ENCODE peak calls at places on chromosomes 6 and 20, in four cellular contexts. G is HepG2, B is GM12878, F is K562. W is an unnamed sample.

GRCh38 chr20:37877832-37878772 is 24.8 kb upstream of the VSTM2L start:
- DNase-seq in F (no peak), G (peak), B (no peak), W (no peak)

GRCh38 chr20:35947489-35947888 is 6.8 kb downstream of the SCAND1 start:
- DNase-seq in G (peak), F (peak), B (no peak), W (peak)

GRCh38 chr6:156777866-156778614 is 862 bp downstream of the ARID1B start:
- DNase-seq in F (peak), B (no peak), G (peak), W (peak)

GRCh38 chr20:12090920-12091319 is 173.2 kb downstream of the BTBD3 start:
- DNase-seq in F (no peak), G (no peak), B (no peak), W (no peak)

GRCh38 chr20:23205656-23206055 is 119.5 kb upstream of the CD93 start:
- DNase-seq in F (no peak), B (no peak), G (no peak), W (no peak)

GRCh38 chr6:36039113-36039512 is 11.5 kb downstream of the MAPK14 start:
- DNase-seq in F (no peak), G (peak), B (no peak), W (peak)

GRCh38 chr6:164039954-164040375 is 625.4 kb downstream of the QKI start:
- DNase-seq in B (no peak), F (peak), G (no peak), W (no peak)

GRCh38 chr6:114142256-114142655 is 171.3 kb upstream of the HDAC2 start:
- DNase-seq in B (no peak), G (no peak), F (peak), W (no peak)

GRCh38 chr6:158232445-158233213 is 64.5 kb downstream of the GTF2H5 start:
- DNase-seq in B (no peak), G (peak), F (peak), W (peak)

GRCh38 chr6:170393807-170394399 is 87.3 kb downstream of the FAM120B start:
- DNase-seq in F (no peak), G (no peak), B (no peak), W (no peak)

GRCh38 chr20:21322921-21323321 is 19.8 kb downstream of the XRN2 start:
- DNase-seq in F (peak), G (no peak), B (no peak), W (no peak)

GRCh38 chr20:1934578-1935573 is 39.7 kb downstream of the SIRPA start:
- DNase-seq in B (no peak), F (no peak), G (no peak), W (no peak)

GRCh38 chr6:166318649-166319600 is 10.7 kb upstream of the PRR18 start:
- DNase-seq in B (no peak), G (peak), F (peak), W (no peak)

GRCh38 chr6:55047433-55048044 is 126.8 kb upstream of the HCRTR2 start:
- DNase-seq in B (no peak), G (no peak), F (no peak), W (no peak)

GRCh38 chr6:146357578-146358340 is 185.9 kb upstream of the RAB32 start:
- DNase-seq in B (peak), G (no peak), F (no peak), W (peak)

GRCh38 chr20:63218701-63219446 is 2.9 kb upstream of the YTHDF1 start:
- DNase-seq in G (no peak), B (no peak), F (no peak), W (no peak)

GRCh38 chr6:141677598-141678211 is 455.0 kb upstream of the GJE1 start:
- DNase-seq in B (no peak), G (peak), F (peak), W (no peak)

GRCh38 chr20:63962426-63963347 is 6.5 kb upstream of the UCKL1 start:
- DNase-seq in G (no peak), F (no peak), B (no peak), W (no peak)

GRCh38 chr6:70280462-70280861 is 22.4 kb downstream of the COL9A1 start:
- DNase-seq in G (no peak), F (peak), B (no peak), W (no peak)

GRCh38 chr20:61024390-61024789 is 227.7 kb upstream of the CDH4 start:
- DNase-seq in B (no peak), F (no peak), G (no peak), W (no peak)

GRCh38 chr20:2462484-2462883 is 8.1 kb downstream of the SNRPB start:
- DNase-seq in F (no peak), B (no peak), G (no peak), W (no peak)

GRCh38 chr20:47724910-47725247 is 60.4 kb downstream of the SULF2 start:
- DNase-seq in B (no peak), F (no peak), G (no peak), W (no peak)

GRCh38 chr6:161677188-161677587 is 403.3 kb upstream of the AGPAT4 start:
- DNase-seq in G (no peak), B (no peak), F (no peak), W (no peak)

GRCh38 chr6:149840345-149841075 is 23.6 kb downstream of the LRP11 start:
- DNase-seq in F (peak), B (no peak), G (peak), W (peak)

GRCh38 chr6:13427838-13428527 is 59.4 kb downstream of the GFOD1 start:
- DNase-seq in B (peak), G (no peak), F (peak), W (no peak)

GRCh38 chr20:22802296-22802695 is 217.9 kb upstream of the FOXA2 start:
- DNase-seq in B (no peak), F (no peak), G (no peak), W (no peak)

GRCh38 chr6:99254616-99255550 is 94.6 kb downstream of the FAXC start:
- DNase-seq in B (no peak), F (no peak), G (no peak), W (no peak)

GRCh38 chr20:1674361-1674760 is 16.8 kb upstream of the SIRPG start:
- DNase-seq in B (no peak), F (no peak), G (no peak), W (no peak)

GRCh38 chr6:83119742-83120300 is 52.4 kb downstream of the DOP1A start:
- DNase-seq in F (no peak), B (no peak), G (no peak), W (no peak)

GRCh38 chr6:102064142-102064541 is 670.6 kb downstream of the GRIK2 start:
- DNase-seq in G (no peak), F (no peak), B (no peak), W (no peak)

GRCh38 chr6:154157082-154157481 is 118.0 kb downstream of the OPRM1 start:
- DNase-seq in B (no peak), G (no peak), F (no peak), W (no peak)
- H3K4me2 ChIP-seq in B (peak), G (peak), F (no peak), W (no peak)

DNA sequence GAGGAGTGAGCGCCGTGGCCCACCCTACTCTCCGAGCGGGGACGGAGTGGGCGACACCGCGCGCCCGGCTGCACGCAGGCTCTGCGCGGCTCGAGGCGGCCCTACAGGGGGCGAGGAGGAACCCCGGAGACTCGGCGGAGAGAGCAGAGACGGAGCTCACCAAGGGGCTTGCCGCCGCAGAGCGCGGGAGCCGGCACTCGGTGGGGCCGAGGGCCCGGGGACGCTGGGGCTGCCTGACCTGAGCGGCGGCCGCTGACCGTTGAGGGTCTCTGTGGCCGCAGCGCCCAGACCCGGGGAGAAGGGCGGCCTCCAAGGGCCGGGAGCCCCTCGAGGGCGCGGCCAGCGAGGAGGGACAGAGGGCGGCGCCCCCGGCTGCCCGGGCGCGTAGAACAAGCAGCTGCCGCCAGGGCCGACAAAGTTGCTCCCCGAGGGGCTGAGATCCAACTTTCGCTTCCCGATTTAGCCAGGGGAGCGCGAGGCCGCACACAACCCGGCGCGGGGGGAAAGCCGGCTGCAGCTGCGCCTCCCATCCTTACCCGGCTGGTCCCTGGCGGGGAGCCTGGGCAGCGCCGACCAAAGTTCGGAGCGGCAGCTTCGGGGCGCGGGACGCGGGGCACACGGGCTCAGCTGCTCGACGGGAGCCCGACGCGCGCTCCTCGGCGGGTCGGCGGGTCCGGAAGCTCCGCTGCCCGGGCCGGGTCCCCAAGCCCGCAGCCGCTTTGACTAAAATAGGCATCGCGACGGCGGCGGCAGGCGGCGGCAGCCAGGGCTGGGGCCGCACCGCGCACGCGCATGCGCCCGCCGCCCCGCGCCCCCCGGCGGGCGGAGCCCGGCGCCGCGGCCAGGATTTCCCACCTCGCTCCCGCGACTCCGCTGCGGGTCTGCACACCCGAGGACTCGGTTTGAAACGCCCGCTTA is 43.1 kb downstream of the POPDC3 start:
- DNase-seq in F (peak), G (no peak), B (no peak), W (peak)
- TF ChIP-seq SMC3 in F (no peak), G (no peak), B (no peak), W (no peak)

GRCh38 chr6:148658701-148659100 is 88.1 kb upstream of the UST start:
- DNase-seq in F (no peak), G (no peak), B (no peak), W (no peak)

GRCh38 chr6:148653138-148653776 is 93.6 kb upstream of the UST start:
- DNase-seq in B (no peak), G (no peak), F (no peak), W (no peak)

DNA sequence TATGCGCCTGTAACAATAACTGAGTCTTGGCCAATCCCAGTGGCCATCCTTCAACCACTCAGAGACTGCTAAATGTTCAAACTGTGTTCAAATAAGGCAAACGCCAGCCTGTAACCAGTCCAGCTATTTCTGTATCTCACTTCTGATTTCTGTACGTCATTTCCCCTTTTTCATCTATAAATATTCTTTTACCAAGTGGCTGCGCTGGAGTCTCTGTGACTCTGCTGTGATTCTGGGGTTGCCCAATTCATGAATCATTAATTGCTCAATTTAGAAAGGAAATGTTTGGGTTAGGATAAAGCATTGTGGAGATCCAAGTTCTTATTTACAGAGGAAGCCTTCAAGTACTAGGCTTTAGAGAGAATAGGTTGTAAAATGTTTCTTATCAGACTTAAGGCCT is 89.8 kb upstream of the UST start:
- DNase-seq in G (no peak), F (no peak), B (no peak), W (no peak)
- TF ChIP-seq MYC in G (no peak), F (no peak), B (no peak), W (no peak)

GRCh38 chr6:19999319-20000191 is 162.4 kb downstream of the ID4 start:
- DNase-seq in B (peak), G (no peak), F (peak), W (peak)
- H3K4me2 ChIP-seq in B (no peak), G (no peak), F (peak), W (no peak)

DNA sequence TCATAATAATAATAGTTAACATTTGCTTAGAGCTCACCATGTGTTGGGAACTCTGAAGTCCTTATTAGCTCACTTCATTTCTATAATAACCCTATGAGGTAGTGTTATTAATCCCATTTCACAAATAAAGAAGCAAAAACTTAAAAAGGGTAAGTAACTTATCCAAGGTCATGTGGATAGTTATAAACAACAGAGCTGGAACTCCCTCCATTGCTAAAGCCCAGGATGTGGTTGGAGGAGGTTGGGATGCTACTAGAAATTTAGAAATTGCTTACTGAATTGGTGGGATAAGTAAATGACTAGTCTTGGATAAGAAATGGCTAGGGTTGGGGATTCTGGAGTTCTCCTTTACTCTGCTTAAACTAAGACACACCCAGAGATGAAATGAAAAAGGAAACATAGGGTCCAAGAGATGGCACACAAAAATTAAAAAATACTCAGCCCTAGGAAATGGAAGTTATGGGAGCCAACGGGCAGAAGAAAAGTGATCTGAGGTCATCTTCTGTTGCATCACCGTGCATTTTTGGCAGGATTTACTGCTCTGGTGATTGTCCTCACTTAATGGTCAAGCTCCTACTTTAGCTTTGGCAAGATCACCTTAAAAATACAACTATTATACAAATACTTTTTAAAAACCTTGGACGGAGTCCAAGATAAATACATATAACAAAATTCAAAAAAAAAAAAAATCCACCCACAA is 7.7 kb upstream of the CLIC5 start:
- DNase-seq in F (no peak), G (no peak), B (no peak), W (no peak)
- TF ChIP-seq SMC3 in F (no peak), G (no peak), B (no peak), W (no peak)

GRCh38 chr6:160424256-160424655 is 76.1 kb downstream of the SLC22A3 start:
- DNase-seq in G (no peak), B (no peak), F (no peak), W (no peak)

GRCh38 chr6:160427312-160428068 is 79.3 kb downstream of the SLC22A3 start:
- DNase-seq in G (no peak), B (no peak), F (no peak), W (no peak)

GRCh38 chr6:160428069-160428430 is 79.9 kb downstream of the SLC22A3 start:
- DNase-seq in F (no peak), B (no peak), G (no peak), W (no peak)

GRCh38 chr6:160428818-160429744 is 80.9 kb downstream of the SLC22A3 start:
- DNase-seq in F (no peak), B (no peak), G (no peak), W (no peak)

DNA sequence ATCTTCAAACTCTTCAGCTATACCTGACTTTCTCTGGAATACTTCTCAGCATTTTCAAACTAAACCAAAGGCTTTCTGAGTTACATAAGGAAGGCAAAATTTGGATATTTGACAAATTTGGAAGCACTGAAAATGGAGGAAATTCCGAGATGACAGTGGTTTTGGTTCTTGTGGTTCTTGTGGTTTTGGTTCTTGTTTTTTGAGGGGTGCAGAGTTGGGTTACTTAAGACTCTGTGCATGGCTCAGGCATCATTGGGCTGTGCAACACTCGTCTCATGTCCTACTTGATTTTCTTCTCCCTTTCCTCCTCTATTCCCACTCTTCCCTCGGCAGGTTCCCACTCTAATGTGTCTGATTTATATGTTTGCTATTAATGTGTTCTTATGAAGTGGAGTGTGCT is 78.0 kb downstream of the SLC22A3 start:
- DNase-seq in G (no peak), B (no peak), F (no peak), W (no peak)
- TF ChIP-seq MYC in G (no peak), B (no peak), F (no peak), W (no peak)

GRCh38 chr20:5122861-5123260 is 3.1 kb upstream of the PCNA start:
- DNase-seq in B (no peak), G (no peak), F (peak), W (no peak)
- H3K4me2 ChIP-seq in B (no peak), G (no peak), F (peak), W (no peak)

DNA sequence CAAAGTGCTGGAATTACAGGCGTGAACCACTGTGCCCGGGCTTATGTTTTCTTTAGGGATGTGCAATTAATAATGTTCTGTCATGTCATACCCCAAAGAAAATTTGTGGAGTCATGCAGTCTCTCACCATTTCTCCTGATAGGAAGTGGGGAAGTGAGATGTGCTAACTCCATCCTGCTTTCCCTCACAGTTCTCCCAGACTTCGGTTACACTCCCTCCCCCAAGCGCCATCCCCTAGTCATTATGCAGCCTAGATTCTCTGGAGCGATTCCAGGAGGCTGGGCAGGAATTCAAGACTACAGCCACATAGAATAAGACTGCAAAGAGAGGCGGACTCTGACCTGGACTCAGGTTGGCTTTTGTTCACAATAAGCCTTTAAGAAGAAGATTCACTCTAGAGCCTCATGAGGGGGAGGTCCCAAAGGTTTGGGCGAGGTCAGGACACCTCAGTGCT is 271.4 kb downstream of the ALDH8A1 start:
- DNase-seq in F (peak), B (no peak), G (no peak), W (peak)
- TF ChIP-seq SMC3 in F (no peak), B (no peak), G (no peak), W (no peak)

GRCh38 chr6:5095236-5095635 is 10.1 kb downstream of the PPP1R3G start:
- DNase-seq in F (no peak), G (no peak), B (peak), W (no peak)
- TF ChIP-seq MYC in F (no peak), G (no peak), B (no peak), W (no peak)

W was measured in A549.